ENCODE peak calls at places on chromosomes 3 and 15, in four cellular contexts. N is dorsolateral prefrontal cortex, O is AG09309, M is right lobe of liver. Z is an unnamed sample.
A peak's percentile ranks its signal among the peaks of the same experiment; 100 is the strongest.

GRCh38 chr3:44323341-44323955 is 15.1 kb upstream of the TCAIM start:
- DNase-seq in M (peak; percentile 74), N (peak; percentile 55), O (peak; percentile 32), Z (no peak)

GRCh38 chr15:65641723-65642475 is 20.2 kb downstream of the SLC24A1 start:
- DNase-seq in N (no peak), M (no peak), O (no peak), Z (no peak)

GRCh38 chr3:32569540-32570425 is 875 bp downstream of the DYNC1LI1 start:
- DNase-seq in M (peak; percentile 91), O (no peak), N (peak; percentile 50), Z (peak; percentile 86)

GRCh38 chr3:159429702-159430101 is 558.9 kb upstream of the IL12A start:
- DNase-seq in O (no peak), M (no peak), N (no peak), Z (no peak)

GRCh38 chr3:106458952-106459351 is 590.1 kb upstream of the CBLB start:
- DNase-seq in M (no peak), O (no peak), N (no peak), Z (no peak)

GRCh38 chr3:52372822-52373504 is 56.8 kb downstream of the DNAH1 start:
- DNase-seq in N (no peak), O (no peak), M (no peak), Z (no peak)

GRCh38 chr15:60000113-60000823 is 3.8 kb upstream of the FOXB1 start:
- DNase-seq in N (no peak), O (no peak), M (no peak), Z (no peak)

GRCh38 chr3:13194285-13195209 is 121.3 kb upstream of the IQSEC1 start:
- DNase-seq in O (no peak), N (no peak), M (no peak), Z (no peak)

GRCh38 chr3:12662593-12663310 is 1.2 kb downstream of the RAF1 start:
- DNase-seq in N (peak; percentile 47), O (no peak), M (peak; percentile 60), Z (peak; percentile 82)

GRCh38 chr3:167887096-167887495 is 151.6 kb downstream of the SERPINI1 start:
- DNase-seq in M (no peak), N (no peak), O (peak; percentile 29), Z (no peak)

GRCh38 chr3:167886690-167887089 is 151.2 kb downstream of the SERPINI1 start:
- DNase-seq in M (no peak), O (no peak), N (no peak), Z (no peak)

GRCh38 chr3:167884481-167884880 is 149.0 kb downstream of the SERPINI1 start:
- DNase-seq in O (no peak), M (no peak), N (no peak), Z (no peak)

GRCh38 chr3:167883452-167883851 is 147.9 kb downstream of the SERPINI1 start:
- DNase-seq in M (no peak), O (no peak), N (no peak), Z (no peak)

GRCh38 chr3:167885277-167885676 is 149.8 kb downstream of the SERPINI1 start:
- DNase-seq in M (no peak), O (no peak), N (no peak), Z (no peak)
- TF ChIP-seq CTCF in M (no peak), O (no peak), N (no peak), Z (no peak)

DNA sequence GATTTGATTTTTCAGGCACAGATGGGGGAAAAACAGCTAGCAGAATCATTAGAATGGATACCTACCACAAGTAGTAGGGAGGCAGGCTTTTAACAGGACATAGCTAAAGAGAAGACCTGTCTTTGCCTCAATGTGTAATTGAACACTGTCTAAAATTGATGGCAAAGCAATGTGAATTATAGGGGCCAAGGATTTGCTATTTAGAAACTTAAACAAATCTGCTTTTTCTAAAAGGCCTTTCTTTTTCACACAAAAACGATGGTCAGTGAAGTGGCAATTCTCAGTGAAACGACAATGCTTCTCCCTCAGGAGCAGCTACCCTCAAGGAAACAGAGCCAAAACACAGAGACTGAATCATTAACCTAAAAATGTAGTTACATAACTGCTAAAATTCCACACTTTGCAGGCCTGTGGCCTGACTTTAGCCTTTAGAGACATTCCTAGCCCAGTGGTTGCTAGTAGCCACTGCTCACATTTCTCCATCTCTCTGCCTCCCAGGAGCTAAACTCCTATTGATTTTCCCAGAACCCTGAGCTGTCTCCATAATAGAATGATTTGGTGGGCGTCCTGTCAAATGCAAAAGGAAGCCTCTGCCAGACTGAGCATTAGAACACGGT is 630.2 kb upstream of the KCNMB2 start:
- DNase-seq in M (no peak), N (no peak), O (peak; percentile 73), Z (no peak)
- TF ChIP-seq CTCF in M (peak; percentile 6), N (no peak), O (peak; percentile 17), Z (no peak)

DNA sequence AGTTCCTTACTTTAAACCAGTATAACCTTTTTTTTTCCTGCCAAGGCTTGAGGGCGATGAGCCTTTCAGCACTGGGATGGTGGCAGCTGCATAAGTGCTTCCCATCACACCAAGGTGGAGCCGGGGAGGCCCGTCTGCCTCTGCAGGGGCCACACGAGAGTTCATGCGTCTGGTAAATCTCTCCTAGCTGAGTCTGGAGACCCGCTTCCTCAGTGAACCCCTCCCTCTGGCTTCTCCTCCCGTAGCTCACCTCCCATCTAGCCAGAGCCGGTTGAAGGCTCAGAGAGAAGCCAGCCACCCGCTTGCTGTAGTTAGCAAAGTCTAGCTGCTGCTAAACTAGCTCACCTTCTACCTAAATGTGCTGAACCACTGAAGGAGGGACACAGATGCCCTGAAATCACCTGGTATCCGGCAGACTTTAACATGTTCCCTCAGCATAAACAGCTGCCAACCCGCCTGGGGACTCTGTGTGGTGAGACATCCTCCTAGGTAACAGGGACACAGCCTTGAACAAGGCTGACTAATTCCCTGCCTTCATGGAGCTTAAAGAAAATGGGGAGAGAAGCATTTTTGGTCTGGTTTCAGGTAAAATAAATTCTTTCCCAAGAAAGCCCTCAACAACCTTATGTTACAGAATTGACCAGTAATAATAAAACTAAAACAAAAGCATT is 42.9 kb downstream of the RLBP1 start:
- DNase-seq in O (no peak), M (no peak), N (no peak), Z (no peak)
- TF ChIP-seq CTCF in O (no peak), M (no peak), N (no peak), Z (no peak)

DNA sequence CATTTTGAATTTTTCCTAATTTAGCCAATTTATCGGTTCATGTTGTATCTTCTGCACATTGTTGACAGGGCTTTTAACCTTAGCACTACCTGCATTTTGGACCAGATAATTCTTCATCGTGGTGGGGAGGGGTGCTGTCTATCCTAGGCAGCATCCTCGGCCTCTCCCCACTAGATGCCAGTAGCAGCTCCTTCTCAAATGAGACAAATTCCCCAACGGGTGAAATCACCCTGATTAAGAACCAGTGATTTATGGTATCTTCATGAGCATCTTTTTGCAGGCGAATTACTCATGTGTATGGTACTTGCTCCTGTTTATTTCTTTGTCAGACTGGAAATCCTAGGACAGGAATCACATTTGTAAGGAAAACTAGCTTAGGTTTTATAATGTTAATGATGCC is 68.0 kb downstream of the C3orf70 start:
- DNase-seq in N (no peak), M (no peak), O (peak; percentile 75), Z (no peak)
- TF ChIP-seq CTCF in N (no peak), M (no peak), O (peak; percentile 76), Z (no peak)

GRCh38 chr15:79130535-79131130 is 40.1 kb upstream of the RASGRF1 start:
- DNase-seq in N (no peak), M (no peak), O (no peak), Z (no peak)
- TF ChIP-seq CTCF in N (no peak), M (no peak), O (no peak), Z (no peak)